ENCODE peak calls at places on chromosome 10, in ten cellular contexts. Y is spleen, H is prostate gland, K is suprapubic skin, U is transverse colon, E is HepG2, X is sigmoid colon, L is breast epithelium, O is K562, W is HCT116. P is an unnamed sample.

GRCh38 chr10:113476191-113476590 is 76.7 kb upstream of the HABP2 start:
- DNase-seq in Y (no peak), H (no peak), K (no peak), U (no peak), E (no peak), X (no peak), L (no peak), O (no peak), W (no peak), P (no peak)

GRCh38 chr10:12561720-12562119 is 212.4 kb downstream of the CAMK1D start:
- DNase-seq in Y (no peak), H (no peak), K (no peak), U (no peak), E (no peak), X (no peak), L (no peak), O (no peak), W (no peak), P (no peak)

GRCh38 chr10:13614530-13615332 is 28.0 kb downstream of the PRPF18 start:
- DNase-seq in Y (no peak), H (peak; percentile 40), K (no peak), U (no peak), E (no peak), X (no peak), L (peak; percentile 53), O (no peak), W (no peak), P (no peak)

GRCh38 chr10:76080406-76080805 is 649.0 kb downstream of the LRMDA start:
- DNase-seq in Y (no peak), H (no peak), K (no peak), U (no peak), E (no peak), X (no peak), L (no peak), O (no peak), W (no peak), P (no peak)

GRCh38 chr10:11975795-11976194 is 66.8 kb downstream of the UPF2 start:
- DNase-seq in Y (no peak), H (no peak), K (no peak), U (no peak), E (no peak), X (no peak), L (no peak), O (no peak), W (no peak), P (no peak)

GRCh38 chr10:2981361-2981801 is 86.0 kb upstream of the PFKP start:
- DNase-seq in Y (no peak), H (no peak), K (no peak), U (no peak), E (no peak), X (no peak), L (no peak), O (no peak), W (no peak), P (no peak)

GRCh38 chr10:14010083-14010551 is 320.6 kb downstream of the FRMD4A start:
- DNase-seq in Y (no peak), H (no peak), K (no peak), U (no peak), E (no peak), X (no peak), L (no peak), O (no peak), W (no peak), P (no peak)

GRCh38 chr10:95411635-95412034 is 120.8 kb upstream of the PDLIM1 start:
- DNase-seq in Y (no peak), H (no peak), K (no peak), U (no peak), E (no peak), X (peak; percentile 32), L (no peak), O (no peak), W (no peak), P (no peak)

GRCh38 chr10:50395279-50395678 is 144.0 kb upstream of the ASAH2 start:
- DNase-seq in Y (no peak), H (no peak), K (no peak), U (no peak), E (peak; percentile 85), X (no peak), L (no peak), O (no peak), W (no peak), P (no peak)

GRCh38 chr10:62025134-62025794 is 123.8 kb downstream of the ARID5B start:
- DNase-seq in Y (no peak), H (no peak), K (no peak), U (no peak), E (no peak), X (no peak), L (no peak), O (no peak), W (no peak), P (no peak)

GRCh38 chr10:102869290-102870198 is at the start of gene AS3MT:
- DNase-seq in Y (peak; percentile 76), H (peak; percentile 24), K (no peak), U (peak; percentile 22), E (peak; percentile 38), X (peak; percentile 68), L (peak; percentile 54), O (no peak), W (no peak), P (no peak)

GRCh38 chr10:103676058-103676785 is 179.2 kb downstream of the SH3PXD2A start:
- DNase-seq in Y (no peak), H (peak; percentile 74), K (peak; percentile 93), U (no peak), E (no peak), X (peak; percentile 88), L (no peak), O (no peak), W (no peak), P (no peak)

GRCh38 chr10:96344178-96344577 is 14.6 kb downstream of the OPALIN start:
- DNase-seq in Y (no peak), H (no peak), K (no peak), U (no peak), E (no peak), X (no peak), L (no peak), O (no peak), W (no peak), P (no peak)

GRCh38 chr10:11180228-11180627 is 162.6 kb downstream of the CELF2 start:
- DNase-seq in Y (peak; percentile 84), H (no peak), K (no peak), U (peak; percentile 35), E (no peak), X (no peak), L (no peak), O (peak; percentile 44), W (no peak), P (peak; percentile 30)

GRCh38 chr10:43307306-43307705 is 40.4 kb upstream of the RASGEF1A start:
- DNase-seq in Y (no peak), H (no peak), K (no peak), U (no peak), E (no peak), X (no peak), L (no peak), O (no peak), W (no peak), P (no peak)

GRCh38 chr10:43306899-43307298 is 40.0 kb upstream of the RASGEF1A start:
- DNase-seq in Y (no peak), H (no peak), K (no peak), U (no peak), E (no peak), X (no peak), L (no peak), O (no peak), W (no peak), P (no peak)

GRCh38 chr10:43304079-43304686 is 37.3 kb upstream of the RASGEF1A start:
- DNase-seq in Y (no peak), H (no peak), K (no peak), U (no peak), E (no peak), X (no peak), L (no peak), O (no peak), W (no peak), P (no peak)

GRCh38 chr10:43305881-43306280 is 39.0 kb upstream of the RASGEF1A start:
- DNase-seq in Y (no peak), H (no peak), K (no peak), U (no peak), E (no peak), X (no peak), L (no peak), O (no peak), W (no peak), P (no peak)

GRCh38 chr10:43304687-43305333 is 37.9 kb upstream of the RASGEF1A start:
- DNase-seq in Y (peak; percentile 92), H (peak; percentile 57), K (peak; percentile 91), U (peak; percentile 76), E (no peak), X (peak; percentile 87), L (peak; percentile 66), O (peak; percentile 54), W (no peak), P (peak; percentile 80)
- H3K4me3 ChIP-seq in Y (peak overlapping the region; percentile 60), H (peak overlapping the region; percentile 26), K (peak overlapping the region; percentile 46), U (peak overlapping the region; percentile 18), E (peak overlapping the region; percentile 55), X (peak overlapping the region; percentile 19), L (peak overlapping the region; percentile 50), O (no peak overlapping the region), W (peak overlapping the region; percentile 51), P (peak overlapping the region; percentile 42)

GRCh38 chr10:72254891-72255568 is 18.7 kb upstream of the DDIT4 start:
- DNase-seq in Y (peak; percentile 92), H (peak; percentile 94), K (peak; percentile 95), U (peak; percentile 89), E (no peak), X (peak; percentile 98), L (peak; percentile 85), O (peak; percentile 81), W (no peak), P (peak; percentile 93)
- TF ChIP-seq POLR2A in Y (no peak), H (peak; percentile 55), K (peak; percentile 41), U (peak; percentile 74), E (peak; percentile 70), X (peak; percentile 60), L (peak; percentile 14), O (no peak), W (no peak), P (no peak)

DNA sequence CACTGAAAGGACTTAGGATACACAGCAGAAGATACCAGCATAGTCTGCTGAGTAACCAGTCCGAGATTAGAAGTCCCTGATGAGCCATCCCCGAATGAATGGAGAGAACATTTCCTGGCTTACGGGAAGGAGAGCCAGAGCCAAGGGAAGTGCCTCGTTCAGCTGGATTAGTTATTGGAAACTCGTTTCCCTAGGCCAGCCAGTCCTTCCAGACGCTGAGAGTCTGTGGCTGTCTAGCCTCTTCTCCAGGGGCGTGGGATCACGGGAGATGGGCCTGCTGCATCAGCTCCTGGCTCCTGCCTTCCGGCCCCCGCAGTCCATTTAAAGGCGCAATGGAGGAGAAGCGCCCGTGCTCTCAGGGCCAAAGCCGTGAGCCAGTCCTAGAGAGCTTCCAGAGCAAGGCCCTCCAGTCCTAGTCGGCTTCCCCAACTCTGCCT is 712.8 kb downstream of the PARD3 start:
- DNase-seq in Y (no peak), H (peak; percentile 25), K (peak; percentile 81), U (peak; percentile 35), E (no peak), X (peak; percentile 93), L (no peak), O (no peak), W (no peak), P (no peak)
- TF ChIP-seq POLR2AphosphoS5 in Y (peak; percentile 34), H (peak; percentile 63), K (peak; percentile 15), U (peak; percentile 64), E (no peak), X (peak; percentile 58), L (peak; percentile 42), O (no peak), W (no peak), P (peak; percentile 26)

DNA sequence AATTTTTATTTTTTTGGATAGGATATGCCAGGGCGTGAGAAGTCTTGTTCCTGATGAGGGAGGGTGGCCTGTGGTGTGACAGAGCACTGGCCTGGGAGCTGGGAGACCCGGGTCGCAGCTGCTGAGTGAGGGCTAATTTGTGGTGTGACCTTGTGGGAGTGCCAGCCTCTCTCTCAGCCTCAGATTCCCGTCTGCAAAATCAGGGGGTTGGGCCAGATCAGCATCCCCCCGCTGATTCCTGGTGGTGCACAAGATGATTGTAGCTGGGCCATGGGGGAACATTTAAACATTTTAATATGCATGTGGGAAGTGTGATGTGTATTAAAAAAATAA is 14.9 kb downstream of the TSPAN15 start:
- DNase-seq in Y (peak; percentile 35), H (no peak), K (no peak), U (no peak), E (no peak), X (no peak), L (no peak), O (no peak), W (no peak), P (no peak)
- H3K4me3 ChIP-seq in Y (no peak overlapping the region), H (no peak overlapping the region), K (no peak overlapping the region), U (no peak overlapping the region), E (no peak overlapping the region), X (no peak overlapping the region), L (no peak overlapping the region), O (no peak overlapping the region), W (no peak overlapping the region), P (no peak overlapping the region)

P was measured in stomach.